ENCODE peak calls at places on chromosomes 16 and 17, in four cellular contexts. N, L, Y and I are unnamed samples.

GRCh38 chr17:21253646-21254441 is 634 bp upstream of the NATD1 start:
- DNase-seq in N (no peak), L (no peak), Y (no peak), I (no peak)

GRCh38 chr17:41500131-41500911 is 5.1 kb downstream of the KRT13 start:
- DNase-seq in N (peak), L (peak), Y (no peak), I (peak)

GRCh38 chr17:44086364-44087311 is 16.1 kb downstream of the G6PC3 start:
- DNase-seq in N (peak), L (peak), Y (peak), I (peak)

GRCh38 chr16:65002265-65002664 is 119.6 kb downstream of the CDH11 start:
- DNase-seq in N (no peak), L (no peak), Y (peak), I (peak)

GRCh38 chr17:77144227-77144626 is 3.5 kb downstream of the SEC14L1 start:
- DNase-seq in N (no peak), L (no peak), Y (no peak), I (no peak)

GRCh38 chr16:67528870-67529638 is 425 bp downstream of the RIPOR1 start:
- DNase-seq in N (peak), L (no peak), Y (peak), I (peak)

GRCh38 chr16:68403704-68404103 is 44.6 kb downstream of the SMPD3 start:
- DNase-seq in N (no peak), L (no peak), Y (no peak), I (no peak)

GRCh38 chr16:53121666-53122065 is 66.9 kb downstream of the CHD9 start:
- DNase-seq in N (no peak), L (no peak), Y (no peak), I (no peak)

GRCh38 chr16:48291303-48291702 is 44.0 kb upstream of the ABCC11 start:
- DNase-seq in N (no peak), L (no peak), Y (no peak), I (peak)

GRCh38 chr16:69014811-69015210 is 90.6 kb upstream of the HAS3 start:
- DNase-seq in N (no peak), L (no peak), Y (no peak), I (no peak)

GRCh38 chr17:76398523-76399174 is 14.2 kb downstream of the SPHK1 start:
- DNase-seq in N (no peak), L (no peak), Y (no peak), I (no peak)

GRCh38 chr17:43431741-43432523 is 33.1 kb downstream of the ARL4D start:
- DNase-seq in N (no peak), L (no peak), Y (no peak), I (peak)

GRCh38 chr17:82890339-82890730 is 50.5 kb upstream of the ZNF750 start:
- DNase-seq in N (no peak), L (no peak), Y (no peak), I (no peak)

GRCh38 chr17:69084911-69085310 is 24.2 kb upstream of the ABCA9 start:
- DNase-seq in N (peak), L (peak), Y (peak), I (no peak)

GRCh38 chr17:43949777-43950176 is 4.0 kb downstream of the PYY start:
- DNase-seq in N (no peak), L (no peak), Y (no peak), I (no peak)

GRCh38 chr17:42342242-42343008 is 45.8 kb downstream of the STAT3 start:
- DNase-seq in N (no peak), L (no peak), Y (no peak), I (peak)

GRCh38 chr17:64357191-64357981 is 33.3 kb downstream of the PECAM1 start:
- DNase-seq in N (no peak), L (no peak), Y (no peak), I (peak)

GRCh38 chr17:79938696-79939435 is 96.8 kb downstream of the TBC1D16 start:
- DNase-seq in N (no peak), L (no peak), Y (no peak), I (no peak)
- TF ChIP-seq RCOR1 in N (no peak), L (no peak), Y (no peak), I (no peak)

GRCh38 chr17:45234641-45235040 is 13.0 kb downstream of the FMNL1 start:
- DNase-seq in N (no peak), L (peak), Y (peak), I (no peak)
- TF ChIP-seq RAD21 in N (peak), L (no peak), Y (peak), I (no peak)

GRCh38 chr16:77157773-77158172 is 33.2 kb upstream of the MON1B start:
- DNase-seq in N (no peak), L (no peak), Y (no peak), I (no peak)

GRCh38 chr16:77157346-77157745 is 33.6 kb upstream of the MON1B start:
- DNase-seq in N (no peak), L (no peak), Y (no peak), I (no peak)

DNA sequence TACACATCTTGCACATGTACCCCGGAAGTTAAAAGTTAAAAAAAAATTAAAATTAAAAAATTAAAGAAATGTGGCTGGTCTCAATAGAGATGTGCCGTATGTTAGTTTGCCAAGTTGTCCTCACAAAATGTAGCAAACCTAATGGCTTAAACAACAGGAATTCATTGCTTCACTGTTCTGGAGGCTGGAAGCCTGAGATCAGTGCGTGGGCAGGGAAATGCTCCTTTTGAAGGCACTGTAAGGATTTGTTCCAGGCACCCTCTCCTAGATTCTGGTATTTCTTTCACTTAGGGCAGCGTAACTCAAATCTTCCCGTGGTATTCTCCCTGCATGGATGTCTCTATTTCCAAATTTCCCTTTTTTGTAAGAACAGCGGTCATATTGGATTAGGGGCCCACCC is 32.7 kb upstream of the MON1B start:
- DNase-seq in N (no peak), L (no peak), Y (no peak), I (no peak)
- H3K4me3 ChIP-seq in N (no peak), L (no peak), Y (no peak), I (no peak)

DNA sequence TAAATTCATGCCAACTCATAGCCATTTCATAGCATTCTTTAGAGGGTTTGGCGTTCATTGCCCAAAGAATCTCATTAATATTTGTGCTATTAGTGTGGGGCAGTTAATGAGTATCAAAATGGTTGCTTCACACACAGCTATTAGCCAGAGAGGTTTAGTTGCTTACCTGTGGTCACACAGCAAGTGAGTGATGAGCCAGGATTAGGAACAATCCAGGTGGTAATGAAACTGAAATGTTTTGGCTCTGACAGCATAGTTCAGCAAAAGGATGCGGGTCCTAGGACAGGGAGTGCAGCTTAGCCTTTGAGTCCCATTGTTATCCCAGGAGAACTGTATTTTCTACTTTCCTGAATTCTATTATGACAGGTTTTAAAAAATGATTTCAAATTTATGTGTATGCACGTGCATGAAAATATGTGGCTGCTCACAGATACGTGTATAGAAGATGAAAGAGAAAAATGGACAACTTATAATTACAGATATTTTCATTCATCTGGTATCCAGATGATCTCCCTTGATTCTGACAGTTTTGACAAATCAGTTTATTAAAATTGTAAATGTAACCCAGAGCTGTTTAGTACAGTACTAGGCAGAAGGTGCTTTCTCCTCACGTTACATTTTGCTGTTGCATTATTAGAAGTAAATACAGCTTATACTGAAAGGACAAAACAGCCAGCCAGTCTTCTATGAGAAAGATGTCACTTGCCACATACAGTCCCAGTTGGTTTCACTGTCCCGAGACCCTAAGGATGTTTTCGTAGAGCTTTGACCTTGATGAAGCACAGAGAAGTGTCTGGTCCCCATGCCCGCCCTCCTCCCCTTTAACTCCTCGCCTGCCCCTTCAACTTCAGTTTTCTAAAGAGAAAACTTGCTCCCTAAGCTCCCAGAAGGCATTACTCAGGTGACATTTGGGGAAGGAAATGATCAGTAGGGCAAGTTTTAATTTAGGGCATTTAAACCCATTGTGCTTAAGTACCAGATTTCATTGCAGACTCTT is 99.8 kb upstream of the TBX2 start:
- DNase-seq in N (no peak), L (no peak), Y (peak), I (no peak)
- TF ChIP-seq RCOR1 in N (no peak), L (no peak), Y (no peak), I (no peak)

GRCh38 chr17:7384489-7385081 is 3.7 kb downstream of the TNK1 start:
- DNase-seq in N (no peak), L (no peak), Y (no peak), I (no peak)
- TF ChIP-seq RAD21 in N (no peak), L (no peak), Y (no peak), I (no peak)

GRCh38 chr16:11014159-11014558 is 69.8 kb downstream of the CLEC16A start:
- DNase-seq in N (no peak), L (no peak), Y (no peak), I (peak)
- H3K4me3 ChIP-seq in N (no peak), L (no peak), Y (no peak), I (no peak)